ENCODE peak calls at places on chromosomes 3 and 15, in six cellular contexts. G is CD8-positive, alpha-beta T cell; V is lower lobe of right lung; Q is endothelial cell of umbilical vein; M is stomach; U is astrocyte. J is an unnamed sample. For H3K4me1, the result is how much of the 10 kb centered on the place peaks cover.

GRCh38 chr3:29513236-29513635 is 232.4 kb downstream of the RBMS3 start:
- DNase-seq in G (no peak), V (no peak), Q (peak), M (no peak), U (peak), J (no peak)

GRCh38 chr3:39137991-39138803 is 15.2 kb downstream of the CSRNP1 start:
- DNase-seq in G (no peak), V (no peak), Q (no peak), M (no peak), U (no peak), J (no peak)

GRCh38 chr3:86978111-86978528 is 12.8 kb downstream of the VGLL3 start:
- DNase-seq in G (no peak), V (no peak), Q (no peak), M (no peak), U (peak), J (no peak)

GRCh38 chr3:116440196-116440595 is 5.1 kb downstream of the LSAMP start:
- DNase-seq in G (no peak), V (no peak), Q (no peak), M (no peak), U (peak), J (no peak)

GRCh38 chr15:67082007-67082536 is 16.7 kb downstream of the SMAD3 start:
- DNase-seq in G (peak), V (peak), Q (peak), M (peak), U (no peak), J (peak)

GRCh38 chr3:171839270-171839669 is 3.9 kb upstream of the TMEM212 start:
- DNase-seq in G (no peak), V (no peak), Q (no peak), M (no peak), U (no peak), J (no peak)

GRCh38 chr15:57213783-57214366 is 162.4 kb upstream of the CGNL1 start:
- DNase-seq in G (no peak), V (no peak), Q (peak), M (no peak), U (peak), J (no peak)

GRCh38 chr15:101320501-101321052 is 25.5 kb upstream of the SNRPA1 start:
- DNase-seq in G (peak), V (peak), Q (peak), M (peak), U (peak), J (peak)

GRCh38 chr15:26132786-26133185 is 269.7 kb upstream of the ATP10A start:
- DNase-seq in G (no peak), V (no peak), Q (no peak), M (no peak), U (no peak), J (no peak)

GRCh38 chr3:23312866-23313265 is 109.7 kb downstream of the UBE2E2 start:
- DNase-seq in G (no peak), V (no peak), Q (no peak), M (no peak), U (no peak), J (no peak)

GRCh38 chr15:79434361-79434760 is 2.2 kb downstream of the MINAR1 start:
- DNase-seq in G (no peak), V (no peak), Q (no peak), M (no peak), U (no peak), J (no peak)

GRCh38 chr3:179563298-179563934 is 690 bp downstream of the ACTL6A start:
- DNase-seq in G (peak), V (peak), Q (peak), M (peak), U (peak), J (peak)

GRCh38 chr3:65551945-65552344 is 486.8 kb downstream of the MAGI1 start:
- DNase-seq in G (no peak), V (no peak), Q (no peak), M (no peak), U (no peak), J (no peak)

GRCh38 chr15:66298803-66299251 is 5.5 kb downstream of the DIS3L start:
- DNase-seq in G (no peak), V (no peak), Q (no peak), M (no peak), U (no peak), J (no peak)

GRCh38 chr3:135503429-135504083 is 462.0 kb upstream of the PPP2R3A start:
- DNase-seq in G (no peak), V (peak), Q (peak), M (peak), U (peak), J (peak)

GRCh38 chr3:88180398-88180999 is 30.7 kb downstream of the C3orf38 start:
- DNase-seq in G (peak), V (no peak), Q (peak), M (no peak), U (peak), J (no peak)

GRCh38 chr15:91067026-91067425 is 33.0 kb upstream of the SV2B start:
- DNase-seq in G (no peak), V (no peak), Q (no peak), M (no peak), U (no peak), J (no peak)

GRCh38 chr3:73140772-73141434 is 79.4 kb downstream of the EBLN2 start:
- DNase-seq in G (no peak), V (no peak), Q (no peak), M (no peak), U (no peak), J (no peak)

GRCh38 chr3:111314146-111314873 is 227.7 kb upstream of the CD96 start:
- DNase-seq in G (no peak), V (no peak), Q (no peak), M (peak), U (peak), J (no peak)

GRCh38 chr3:172911142-172911541 is 160.6 kb downstream of the ECT2 start:
- DNase-seq in G (no peak), V (no peak), Q (no peak), M (no peak), U (no peak), J (no peak)
- TF ChIP-seq CTCF in G (no peak), V (no peak), Q (no peak), M (no peak), U (no peak), J (no peak)

GRCh38 chr3:186983372-186984058 is 53.2 kb downstream of the ST6GAL1 start:
- DNase-seq in G (no peak), V (no peak), Q (no peak), M (no peak), U (no peak), J (no peak)

GRCh38 chr3:186984064-186984463 is 53.7 kb downstream of the ST6GAL1 start:
- DNase-seq in G (no peak), V (no peak), Q (no peak), M (no peak), U (no peak), J (no peak)

GRCh38 chr3:186986811-186987210 is 56.5 kb downstream of the ST6GAL1 start:
- DNase-seq in G (no peak), V (no peak), Q (no peak), M (no peak), U (no peak), J (no peak)

GRCh38 chr3:186986406-186986805 is 56.1 kb downstream of the ST6GAL1 start:
- DNase-seq in G (no peak), V (no peak), Q (no peak), M (no peak), U (no peak), J (no peak)

DNA sequence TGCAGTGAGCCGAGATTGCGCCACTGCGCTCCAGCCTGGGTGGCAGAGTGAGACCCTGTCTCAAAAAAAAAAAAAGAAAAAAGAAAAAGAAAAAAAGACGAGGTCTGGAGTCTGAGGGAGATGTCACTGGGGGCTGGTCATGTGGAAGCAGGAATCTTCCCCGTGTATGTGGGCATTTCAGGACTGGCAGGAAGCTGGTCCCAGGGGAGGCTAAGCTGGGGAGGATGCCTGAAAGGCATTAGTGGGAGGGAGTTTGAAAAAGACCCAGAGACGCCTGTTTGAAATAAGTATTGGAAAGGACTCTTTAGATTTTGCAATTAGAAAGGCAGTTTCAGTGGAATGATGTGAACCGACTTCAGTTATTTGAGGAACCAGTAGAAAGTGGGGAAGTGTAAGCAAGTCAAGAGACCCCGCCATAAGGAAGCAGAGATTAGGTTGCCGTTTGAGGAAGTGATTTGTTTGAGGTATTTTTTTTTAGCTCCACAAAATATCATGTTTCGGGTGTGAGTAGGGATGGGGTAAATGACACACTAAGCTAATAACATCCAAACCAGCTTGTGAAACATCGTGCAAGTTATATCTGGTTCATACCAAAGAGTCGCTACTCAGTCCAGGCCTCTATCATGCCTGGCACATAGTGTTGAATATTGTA is 55.5 kb downstream of the ST6GAL1 start:
- DNase-seq in G (no peak), V (no peak), Q (no peak), M (no peak), U (no peak), J (no peak)
- H3K4me1 ChIP-seq in G (under half), V (under half), Q (under half), M (under half), U (under half), J (under half)

DNA sequence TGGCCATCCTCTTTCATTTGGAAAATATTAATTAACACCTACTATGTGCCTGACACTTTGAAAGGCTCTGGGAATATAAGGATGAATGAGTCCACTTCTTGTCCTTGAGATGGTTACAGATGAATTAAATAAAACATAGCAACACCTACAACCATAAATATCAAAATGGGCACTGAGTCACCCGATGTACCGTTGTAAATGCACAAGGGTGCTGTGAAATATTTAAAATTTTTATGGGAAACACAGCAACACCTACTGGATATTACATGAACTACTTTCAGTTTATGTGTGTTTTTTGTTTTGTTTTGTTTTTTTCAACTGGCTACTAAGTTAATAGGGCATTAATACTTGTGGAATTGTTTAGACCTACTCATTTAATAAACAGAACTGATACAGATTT is 239.0 kb upstream of the NAALADL2 start:
- DNase-seq in G (no peak), V (no peak), Q (peak), M (no peak), U (no peak), J (no peak)
- TF ChIP-seq CTCF in G (no peak), V (no peak), Q (no peak), M (no peak), U (peak), J (peak)

DNA sequence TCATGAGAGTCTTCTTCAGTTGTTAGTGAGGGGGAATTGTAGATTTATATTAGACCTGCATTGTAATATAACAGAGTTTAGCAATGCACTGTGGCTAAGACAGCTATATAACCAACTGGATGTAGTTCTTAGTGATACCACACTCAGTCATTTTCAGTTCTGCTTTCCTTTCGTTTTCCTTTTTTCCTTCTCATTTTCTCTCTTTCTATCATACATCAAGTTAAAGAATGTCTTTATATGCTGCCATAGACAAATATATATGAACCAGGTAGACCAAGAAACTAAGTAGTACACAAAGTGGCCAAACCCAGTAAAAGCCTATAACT is 43.7 kb upstream of the CD47 start:
- DNase-seq in G (no peak), V (no peak), Q (no peak), M (no peak), U (no peak), J (no peak)
- H3K4me1 ChIP-seq in G (under half), V (under half), Q (under half), M (under half), U (under half), J (under half)

GRCh38 chr3:170584585-170585007 is 1.3 kb downstream of the SLC7A14 start:
- DNase-seq in G (peak), V (peak), Q (peak), M (peak), U (peak), J (peak)

GRCh38 chr3:170585937-170586310 is at the start of gene SLC7A14:
- DNase-seq in G (no peak), V (no peak), Q (no peak), M (no peak), U (no peak), J (no peak)

GRCh38 chr3:170589113-170589512 is 3.2 kb upstream of the SLC7A14 start:
- DNase-seq in G (no peak), V (no peak), Q (no peak), M (no peak), U (peak), J (no peak)

GRCh38 chr3:170579646-170580045 is 6.2 kb downstream of the SLC7A14 start:
- DNase-seq in G (no peak), V (no peak), Q (no peak), M (no peak), U (no peak), J (no peak)

GRCh38 chr3:170585008-170585936 is 603 bp downstream of the SLC7A14 start:
- DNase-seq in G (no peak), V (no peak), Q (peak), M (no peak), U (no peak), J (no peak)
- TF ChIP-seq CTCF in G (no peak), V (no peak), Q (no peak), M (no peak), U (no peak), J (no peak)